ENCODE peak calls at places on chromosomes 6 and 20, in nine cellular contexts. C is foreskin fibroblast; U is fibroblast of mammary gland; B is AG09309; R is AG04450; W is CD8-positive, alpha-beta T cell; J is ovary; L is bronchial epithelial cell; E is right atrium auricular region. X is an unnamed sample.

GRCh38 chr6:124963416-124964083 is 1.3 kb downstream of the RNF217 start:
- DNase-seq in C (peak), U (peak), B (no peak), R (peak), W (no peak), J (no peak), L (peak), E (no peak), X (peak)

GRCh38 chr20:20368414-20369352 is 779 bp downstream of the INSM1 start:
- DNase-seq in C (peak), U (peak), B (no peak), R (no peak), W (no peak), J (no peak), L (no peak), E (no peak), X (no peak)

GRCh38 chr6:30816791-30817739 is 67.3 kb upstream of the DDR1 start:
- DNase-seq in C (no peak), U (no peak), B (no peak), R (no peak), W (no peak), J (no peak), L (no peak), E (no peak), X (no peak)

GRCh38 chr6:38077488-38078015 is 258.0 kb downstream of the ZFAND3 start:
- DNase-seq in C (peak), U (no peak), B (no peak), R (no peak), W (no peak), J (no peak), L (no peak), E (no peak), X (peak)

GRCh38 chr6:33692760-33693158 is 18.7 kb downstream of the UQCC2 start:
- DNase-seq in C (peak), U (peak), B (no peak), R (no peak), W (peak), J (no peak), L (peak), E (no peak), X (no peak)

GRCh38 chr20:46388201-46388836 is 18.1 kb downstream of the ELMO2 start:
- DNase-seq in C (no peak), U (no peak), B (no peak), R (no peak), W (no peak), J (no peak), L (no peak), E (no peak), X (no peak)

GRCh38 chr6:36545767-36546663 is 1.3 kb downstream of the STK38 start:
- DNase-seq in C (peak), U (peak), B (no peak), R (no peak), W (peak), J (peak), L (no peak), E (no peak), X (peak)

GRCh38 chr6:96721227-96721626 is 116.0 kb downstream of the GPR63 start:
- DNase-seq in C (no peak), U (peak), B (no peak), R (no peak), W (no peak), J (no peak), L (no peak), E (no peak), X (no peak)

GRCh38 chr6:163355471-163355991 is 59.0 kb upstream of the QKI start:
- DNase-seq in C (peak), U (peak), B (no peak), R (no peak), W (no peak), J (peak), L (peak), E (peak), X (peak)

GRCh38 chr20:48175261-48175660 is 390.0 kb upstream of the SULF2 start:
- DNase-seq in C (no peak), U (no peak), B (no peak), R (no peak), W (no peak), J (no peak), L (no peak), E (no peak), X (no peak)

DNA sequence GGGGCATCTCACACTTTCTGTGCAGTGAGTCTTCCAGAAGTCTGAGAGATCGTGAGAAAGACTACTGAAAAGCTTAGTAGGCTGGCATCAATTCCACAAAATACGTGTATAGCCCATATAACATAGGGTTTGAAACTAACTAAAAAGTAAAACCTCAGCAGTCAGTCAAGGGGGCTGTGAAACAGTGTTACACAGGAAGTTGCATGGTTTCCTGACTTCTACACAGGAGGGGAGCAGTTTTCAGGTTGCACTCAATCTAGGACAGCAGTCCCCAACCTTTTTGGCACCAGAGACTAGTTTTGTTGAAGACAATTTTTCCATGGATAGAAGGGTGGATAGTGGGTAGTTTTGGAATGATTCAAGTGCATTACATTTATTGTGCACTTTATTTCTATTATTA is 4.7 kb upstream of the LY86 start:
- DNase-seq in C (no peak), U (no peak), B (no peak), R (no peak), W (no peak), J (no peak), L (no peak), E (no peak), X (no peak)
- H3K4me3 ChIP-seq in C (no peak), U (no peak), B (no peak), R (no peak), W (no peak), J (no peak), L (no peak), E (no peak), X (no peak)

GRCh38 chr20:588932-589672 is 21.0 kb downstream of the TCF15 start:
- DNase-seq in C (no peak), U (no peak), B (no peak), R (no peak), W (no peak), J (no peak), L (no peak), E (no peak), X (no peak)
- TF ChIP-seq CTCF in C (no peak), U (no peak), B (no peak), R (no peak), W (no peak), J (no peak), L (no peak), E (no peak), X (no peak)

GRCh38 chr20:63878855-63879254 is 13.8 kb downstream of the TPD52L2 start:
- DNase-seq in C (no peak), U (no peak), B (no peak), R (no peak), W (no peak), J (no peak), L (no peak), E (no peak), X (no peak)

GRCh38 chr20:63874254-63874653 is 9.2 kb downstream of the TPD52L2 start:
- DNase-seq in C (no peak), U (peak), B (no peak), R (no peak), W (no peak), J (no peak), L (no peak), E (no peak), X (no peak)

GRCh38 chr20:63876489-63877036 is 11.5 kb downstream of the TPD52L2 start:
- DNase-seq in C (no peak), U (no peak), B (no peak), R (no peak), W (no peak), J (no peak), L (no peak), E (no peak), X (no peak)

GRCh38 chr20:63879264-63879663 is 14.2 kb downstream of the TPD52L2 start:
- DNase-seq in C (no peak), U (no peak), B (no peak), R (no peak), W (no peak), J (no peak), L (no peak), E (no peak), X (no peak)

DNA sequence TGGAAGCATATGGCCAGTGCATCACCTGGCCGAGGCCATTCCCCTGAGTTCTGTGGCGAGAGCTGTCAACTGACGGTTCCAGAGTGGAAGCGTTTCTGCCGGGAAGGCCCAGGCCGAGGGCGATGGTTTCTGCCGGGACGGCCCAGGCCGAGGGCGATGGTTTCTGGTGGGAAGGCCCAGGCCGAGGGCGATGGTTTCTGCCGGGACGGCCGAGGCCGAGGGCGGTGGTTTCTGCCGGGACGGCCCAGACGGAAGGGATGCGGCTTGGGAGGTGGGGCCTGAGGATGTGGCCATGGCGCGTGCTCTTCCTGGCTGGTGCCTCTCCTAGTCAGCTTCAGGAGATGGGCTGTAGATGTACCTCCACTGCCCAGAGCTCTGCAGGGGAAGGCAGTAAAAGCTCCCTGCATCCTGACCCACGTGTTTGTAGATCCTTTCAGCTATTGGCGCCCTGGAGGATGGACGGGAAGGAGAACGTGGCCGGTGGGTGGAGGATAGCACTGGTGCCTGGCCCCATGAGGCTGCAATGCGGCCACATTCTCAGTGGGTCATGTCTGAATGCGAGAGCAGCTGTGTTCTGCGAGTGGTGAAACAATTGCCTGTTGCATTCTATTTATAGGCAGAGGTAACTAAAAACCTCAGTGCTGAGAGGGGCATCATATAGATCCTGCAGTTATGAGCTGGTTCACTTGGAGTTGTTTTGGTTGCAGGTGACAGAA is 12.8 kb downstream of the TPD52L2 start:
- DNase-seq in C (no peak), U (no peak), B (no peak), R (no peak), W (no peak), J (no peak), L (no peak), E (no peak), X (no peak)
- H3K4me3 ChIP-seq in C (no peak), U (no peak), B (no peak), R (no peak), W (no peak), J (no peak), L (no peak), E (no peak), X (no peak)

DNA sequence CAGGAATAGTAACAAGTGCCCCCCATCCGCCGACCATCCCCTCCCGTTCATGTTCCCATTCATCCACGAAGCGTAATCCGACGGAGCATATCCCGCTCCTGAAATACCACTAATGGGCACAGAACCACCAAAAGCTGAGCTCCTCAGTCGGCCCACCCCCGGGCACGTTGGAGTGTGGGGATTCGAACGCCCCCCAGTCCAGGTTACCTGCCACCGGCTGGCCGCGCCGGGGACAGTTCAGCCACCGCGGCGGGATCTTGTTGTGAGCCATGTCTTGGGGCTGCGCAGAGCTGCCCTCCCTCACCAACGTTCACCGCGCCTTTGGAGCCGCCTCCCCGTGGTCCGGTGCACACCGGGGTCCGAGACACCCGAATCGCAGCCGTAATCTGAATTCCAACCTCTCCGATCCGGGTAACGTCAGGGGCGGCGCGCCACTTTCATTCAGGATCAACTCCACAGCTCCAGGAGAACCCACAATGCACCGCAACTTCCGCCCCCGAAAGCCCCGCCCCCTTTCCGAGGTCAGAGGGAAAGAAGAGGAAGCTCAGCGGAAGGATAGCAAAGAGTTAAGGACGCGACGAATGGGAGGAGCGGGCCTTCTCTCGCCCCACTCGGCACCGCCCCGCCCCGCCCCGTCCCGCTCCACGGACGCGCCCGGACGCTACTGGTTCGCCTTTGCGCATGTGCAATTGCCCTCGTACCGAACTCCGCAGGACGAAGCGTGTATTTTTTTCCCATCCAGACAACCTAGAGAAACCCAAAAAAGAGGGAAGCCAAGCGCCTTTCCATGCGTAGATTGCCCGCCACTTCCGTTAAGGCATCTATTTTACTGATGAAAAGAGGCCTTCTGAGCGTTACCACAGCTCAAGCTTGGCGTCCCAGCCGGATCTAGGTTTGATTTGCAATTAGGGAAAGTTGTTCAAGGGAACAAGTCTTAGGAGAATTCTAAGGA is at the start of gene RNGTT:
- DNase-seq in C (peak), U (peak), B (peak), R (peak), W (peak), J (peak), L (peak), E (peak), X (peak)
- TF ChIP-seq CTCF in C (no peak), U (no peak), B (no peak), R (no peak), W (no peak), J (no peak), L (no peak), E (no peak), X (no peak)

DNA sequence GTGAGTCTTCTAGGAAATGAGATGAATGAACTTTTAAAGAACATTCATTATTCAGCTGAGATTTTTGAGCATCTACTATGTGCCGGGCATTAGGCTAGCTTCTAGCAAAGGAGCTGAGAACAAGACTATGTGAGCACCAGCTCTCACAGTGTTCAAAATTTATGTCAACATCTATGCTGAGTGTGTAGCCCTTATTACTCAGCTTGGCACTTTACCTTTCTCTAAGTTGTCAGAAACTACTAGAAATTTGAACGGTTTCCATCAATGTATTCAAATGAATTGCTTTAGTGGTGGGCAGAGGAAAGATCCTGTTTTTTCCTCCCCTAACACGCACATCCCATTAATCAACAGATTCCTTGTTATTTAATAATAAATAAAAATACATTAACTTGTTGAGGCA is 33.3 kb downstream of the CYP24A1 start:
- DNase-seq in C (no peak), U (no peak), B (no peak), R (no peak), W (no peak), J (no peak), L (no peak), E (no peak), X (no peak)
- H3K4me3 ChIP-seq in C (no peak), U (no peak), B (no peak), R (no peak), W (no peak), J (no peak), L (no peak), E (no peak), X (no peak)

GRCh38 chr6:104284872-104285271 is 574.8 kb downstream of the HACE1 start:
- DNase-seq in C (no peak), U (no peak), B (no peak), R (no peak), W (no peak), J (no peak), L (no peak), E (no peak), X (no peak)

GRCh38 chr6:104286641-104287040 is 573.1 kb downstream of the HACE1 start:
- DNase-seq in C (no peak), U (no peak), B (no peak), R (no peak), W (no peak), J (no peak), L (no peak), E (no peak), X (no peak)

DNA sequence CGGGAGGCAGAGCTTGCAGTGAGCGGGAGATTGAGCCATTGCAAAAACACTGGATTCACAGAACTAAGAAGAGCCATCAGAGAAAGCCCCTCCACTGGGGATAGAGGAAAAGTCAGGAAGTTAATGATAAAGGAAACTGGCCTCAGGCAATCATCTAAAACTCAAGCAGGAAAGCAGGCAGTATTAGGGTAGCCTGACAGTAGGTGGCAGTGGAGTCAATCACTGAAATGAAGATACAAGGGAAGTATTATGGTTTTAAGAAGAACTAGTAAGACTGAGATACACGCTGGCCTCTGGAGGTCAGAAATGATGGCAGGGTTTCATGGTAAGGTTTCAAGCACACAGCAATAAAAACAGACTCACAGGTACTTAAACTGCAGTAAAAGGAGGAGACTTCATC is 578.3 kb downstream of the HACE1 start:
- DNase-seq in C (no peak), U (no peak), B (no peak), R (no peak), W (no peak), J (no peak), L (no peak), E (no peak), X (no peak)
- TF ChIP-seq CTCF in C (no peak), U (no peak), B (no peak), R (no peak), W (no peak), J (no peak), L (no peak), E (no peak), X (no peak)

GRCh38 chr6:160388922-160389321 is 40.7 kb downstream of the SLC22A3 start:
- DNase-seq in C (peak), U (peak), B (no peak), R (no peak), W (no peak), J (no peak), L (peak), E (no peak), X (no peak)

GRCh38 chr6:160395187-160395586 is 47.0 kb downstream of the SLC22A3 start:
- DNase-seq in C (no peak), U (no peak), B (no peak), R (no peak), W (no peak), J (no peak), L (no peak), E (no peak), X (no peak)

GRCh38 chr6:160393966-160394653 is 45.9 kb downstream of the SLC22A3 start:
- DNase-seq in C (no peak), U (no peak), B (no peak), R (no peak), W (no peak), J (peak), L (peak), E (no peak), X (no peak)

GRCh38 chr6:160394654-160395035 is 46.5 kb downstream of the SLC22A3 start:
- DNase-seq in C (no peak), U (no peak), B (no peak), R (no peak), W (no peak), J (no peak), L (no peak), E (no peak), X (no peak)

GRCh38 chr6:160391419-160392116 is 43.4 kb downstream of the SLC22A3 start:
- DNase-seq in C (peak), U (peak), B (no peak), R (no peak), W (no peak), J (no peak), L (peak), E (no peak), X (peak)
- H3K4me3 ChIP-seq in C (no peak), U (no peak), B (no peak), R (no peak), W (no peak), J (no peak), L (no peak), E (no peak), X (no peak)